ENCODE peak calls at places on chromosomes 16 and 17, in four cellular contexts. E, M, R and W are unnamed samples.

GRCh38 chr17:39706383-39706782 is 6.5 kb downstream of the ERBB2 start:
- DNase-seq in E (no peak), M (no peak), R (no peak), W (no peak)

GRCh38 chr17:12078791-12079190 is 58.1 kb downstream of the MAP2K4 start:
- DNase-seq in E (no peak), M (peak), R (no peak), W (no peak)

GRCh38 chr16:35733278-35733965 is 2274.0 kb downstream of the TP53TG3F start:
- DNase-seq in E (no peak), M (no peak), R (no peak), W (no peak)

GRCh38 chr17:10285896-10286295 is 86.9 kb downstream of the MYH13 start:
- DNase-seq in E (no peak), M (no peak), R (no peak), W (peak)

GRCh38 chr16:56370836-56371235 is 54.5 kb downstream of the AMFR start:
- DNase-seq in E (no peak), M (peak), R (no peak), W (peak)

GRCh38 chr16:12833939-12834338 is 30.3 kb upstream of the CPPED1 start:
- DNase-seq in E (peak), M (no peak), R (no peak), W (no peak)

GRCh38 chr17:74444406-74444805 is 12.5 kb downstream of the GPRC5C start:
- DNase-seq in E (no peak), M (no peak), R (no peak), W (no peak)

GRCh38 chr17:45090711-45091110 is 29.6 kb downstream of the NMT1 start:
- DNase-seq in E (no peak), M (peak), R (no peak), W (no peak)

GRCh38 chr16:47667956-47668355 is 206.8 kb downstream of the PHKB start:
- DNase-seq in E (no peak), M (peak), R (no peak), W (no peak)

GRCh38 chr16:30785126-30786106 is 1.6 kb downstream of the ZNF629 start:
- DNase-seq in E (no peak), M (no peak), R (no peak), W (no peak)

GRCh38 chr16:88368036-88368435 is 14.7 kb upstream of the ZNF469 start:
- DNase-seq in E (no peak), M (no peak), R (no peak), W (no peak)

GRCh38 chr16:4934591-4934990 is 2.4 kb downstream of the PPL start:
- DNase-seq in E (no peak), M (no peak), R (no peak), W (no peak)

GRCh38 chr16:26709175-26709574 is 357.6 kb upstream of the C16orf82 start:
- DNase-seq in E (no peak), M (no peak), R (no peak), W (no peak)

GRCh38 chr17:67585077-67585602 is 132.6 kb upstream of the NOL11 start:
- DNase-seq in E (no peak), M (peak), R (no peak), W (no peak)

GRCh38 chr17:82177761-82178498 is 34.7 kb downstream of the CCDC57 start:
- DNase-seq in E (no peak), M (no peak), R (no peak), W (no peak)